ENCODE peak calls at places on chromosome 21, in five cellular contexts. One of them, this sample, is unnamed.

GRCh38 chr21:34266322-34266721 is 97.5 kb upstream of the KCNE2 start:
- DNase-seq in heart left ventricle: no peak
- DNase-seq in fibroblast of lung: no peak
- DNase-seq in astrocyte: no peak
- DNase-seq in cardiac muscle cell: no peak
- DNase-seq in this sample: no peak

GRCh38 chr21:34885636-34886553 is 163.2 kb downstream of the RUNX1 start:
- DNase-seq in fibroblast of lung: peak; percentile 46
- DNase-seq in heart left ventricle: no peak
- DNase-seq in cardiac muscle cell: peak; percentile 53
- DNase-seq in astrocyte: no peak
- DNase-seq in this sample: no peak

GRCh38 chr21:34688145-34688544 is 19.4 kb downstream of the CLIC6 start:
- DNase-seq in cardiac muscle cell: peak; percentile 51
- DNase-seq in heart left ventricle: no peak
- DNase-seq in astrocyte: no peak
- DNase-seq in fibroblast of lung: peak; percentile 35
- DNase-seq in this sample: no peak

GRCh38 chr21:31654340-31654739 is 5.2 kb upstream of the SOD1 start:
- DNase-seq in cardiac muscle cell: no peak
- DNase-seq in heart left ventricle: no peak
- DNase-seq in fibroblast of lung: no peak
- DNase-seq in astrocyte: no peak
- DNase-seq in this sample: no peak

GRCh38 chr21:35053356-35054096 is 4.4 kb upstream of the RUNX1 start:
- DNase-seq in cardiac muscle cell: no peak
- DNase-seq in fibroblast of lung: no peak
- DNase-seq in astrocyte: peak; percentile 20
- DNase-seq in heart left ventricle: no peak
- DNase-seq in this sample: peak; percentile 61

GRCh38 chr21:29248124-29248523 is 50.6 kb upstream of the BACH1 start:
- DNase-seq in heart left ventricle: no peak
- DNase-seq in fibroblast of lung: no peak
- DNase-seq in astrocyte: no peak
- DNase-seq in cardiac muscle cell: no peak
- DNase-seq in this sample: no peak

GRCh38 chr21:36134820-36135390 is at the start of gene CBR3:
- DNase-seq in astrocyte: peak; percentile 40
- DNase-seq in fibroblast of lung: peak; percentile 39
- DNase-seq in cardiac muscle cell: peak; percentile 77
- DNase-seq in heart left ventricle: peak; percentile 80
- DNase-seq in this sample: peak; percentile 66

GRCh38 chr21:19981938-19982337 is 1016.3 kb upstream of the NCAM2 start:
- DNase-seq in heart left ventricle: no peak
- DNase-seq in fibroblast of lung: no peak
- DNase-seq in astrocyte: no peak
- DNase-seq in cardiac muscle cell: no peak
- DNase-seq in this sample: no peak

GRCh38 chr21:15839601-15840000 is 109.8 kb downstream of the USP25 start:
- DNase-seq in fibroblast of lung: no peak
- DNase-seq in astrocyte: peak; percentile 23
- DNase-seq in heart left ventricle: no peak
- DNase-seq in cardiac muscle cell: peak; percentile 35
- DNase-seq in this sample: no peak

GRCh38 chr21:45302082-45303061 is 14.7 kb upstream of the POFUT2 start:
- DNase-seq in astrocyte: no peak
- DNase-seq in fibroblast of lung: peak; percentile 56
- DNase-seq in heart left ventricle: peak; percentile 86
- DNase-seq in cardiac muscle cell: peak; percentile 87
- DNase-seq in this sample: no peak

GRCh38 chr21:19246018-19246417 is 842.4 kb upstream of the TMPRSS15 start:
- DNase-seq in astrocyte: no peak
- DNase-seq in cardiac muscle cell: no peak
- DNase-seq in heart left ventricle: peak; percentile 17
- DNase-seq in fibroblast of lung: no peak
- DNase-seq in this sample: no peak

GRCh38 chr21:15415541-15416261 is 314.1 kb upstream of the USP25 start:
- DNase-seq in astrocyte: peak; percentile 74
- DNase-seq in fibroblast of lung: no peak
- DNase-seq in cardiac muscle cell: peak; percentile 70
- DNase-seq in heart left ventricle: no peak
- DNase-seq in this sample: no peak

GRCh38 chr21:14879458-14879857 is 185.3 kb downstream of the NRIP1 start:
- DNase-seq in cardiac muscle cell: no peak
- DNase-seq in heart left ventricle: no peak
- DNase-seq in fibroblast of lung: no peak
- DNase-seq in astrocyte: no peak
- DNase-seq in this sample: no peak

GRCh38 chr21:45108808-45109800 is 34.7 kb downstream of the ADARB1 start:
- DNase-seq in cardiac muscle cell: no peak
- DNase-seq in fibroblast of lung: no peak
- DNase-seq in astrocyte: no peak
- DNase-seq in heart left ventricle: no peak
- DNase-seq in this sample: no peak

GRCh38 chr21:14058566-14058965 is 152.2 kb downstream of the LIPI start:
- DNase-seq in cardiac muscle cell: no peak
- DNase-seq in fibroblast of lung: no peak
- DNase-seq in astrocyte: no peak
- DNase-seq in heart left ventricle: peak; percentile 61
- DNase-seq in this sample: no peak

GRCh38 chr21:26964379-26964778 is 2.5 kb downstream of the ADAMTS5 start:
- DNase-seq in astrocyte: no peak
- DNase-seq in fibroblast of lung: peak; percentile 44
- DNase-seq in heart left ventricle: peak; percentile 66
- DNase-seq in cardiac muscle cell: peak; percentile 42
- DNase-seq in this sample: no peak

GRCh38 chr21:28252923-28253322 is 739.8 kb downstream of the LTN1 start:
- DNase-seq in astrocyte: no peak
- DNase-seq in fibroblast of lung: no peak
- DNase-seq in heart left ventricle: no peak
- DNase-seq in cardiac muscle cell: no peak
- DNase-seq in this sample: no peak

GRCh38 chr21:35593000-35593502 is 467.3 kb downstream of the SETD4 start:
- DNase-seq in cardiac muscle cell: peak; percentile 62
- DNase-seq in astrocyte: peak; percentile 78
- DNase-seq in heart left ventricle: no peak
- DNase-seq in fibroblast of lung: peak; percentile 65
- DNase-seq in this sample: peak; percentile 51

GRCh38 chr21:14911351-14911750 is 153.4 kb downstream of the NRIP1 start:
- DNase-seq in cardiac muscle cell: no peak
- DNase-seq in heart left ventricle: peak; percentile 31
- DNase-seq in fibroblast of lung: no peak
- DNase-seq in astrocyte: no peak
- DNase-seq in this sample: no peak

GRCh38 chr21:26845066-26845749 is at the start of gene ADAMTS1:
- DNase-seq in cardiac muscle cell: peak; percentile 96
- DNase-seq in heart left ventricle: peak; percentile 96
- DNase-seq in fibroblast of lung: peak; percentile 96
- DNase-seq in astrocyte: peak; percentile 62
- DNase-seq in this sample: peak; percentile 93

GRCh38 chr21:34552324-34553198 is 40.6 kb upstream of the KCNE1 start:
- DNase-seq in fibroblast of lung: peak; percentile 62
- DNase-seq in heart left ventricle: no peak
- DNase-seq in astrocyte: no peak
- DNase-seq in cardiac muscle cell: peak; percentile 53
- DNase-seq in this sample: no peak

GRCh38 chr21:44738621-44739020 is 27.2 kb upstream of the TSPEAR start:
- DNase-seq in fibroblast of lung: no peak
- DNase-seq in cardiac muscle cell: no peak
- DNase-seq in heart left ventricle: no peak
- DNase-seq in astrocyte: no peak
- DNase-seq in this sample: no peak

GRCh38 chr21:46354046-46354445 is 30.1 kb downstream of the PCNT start:
- DNase-seq in astrocyte: no peak
- DNase-seq in cardiac muscle cell: no peak
- DNase-seq in heart left ventricle: no peak
- DNase-seq in fibroblast of lung: no peak
- DNase-seq in this sample: no peak
- H3K36me3 ChIP-seq in astrocyte: peaks cover 13% of the 10 kb centered on the region
- H3K36me3 ChIP-seq in cardiac muscle cell: peaks cover 34% of the 10 kb centered on the region
- H3K36me3 ChIP-seq in heart left ventricle: peaks cover 94% of the 10 kb centered on the region
- H3K36me3 ChIP-seq in fibroblast of lung: peaks cover 32% of the 10 kb centered on the region
- H3K36me3 ChIP-seq in this sample: peaks cover 100% of the 10 kb centered on the region

GRCh38 chr21:39467746-39468145 is 16.0 kb downstream of the SH3BGR start:
- DNase-seq in astrocyte: no peak
- DNase-seq in heart left ventricle: no peak
- DNase-seq in fibroblast of lung: no peak
- DNase-seq in cardiac muscle cell: no peak
- DNase-seq in this sample: no peak
- H3K27ac ChIP-seq in astrocyte: no peak overlapping the region
- H3K27ac ChIP-seq in heart left ventricle: no peak overlapping the region
- H3K27ac ChIP-seq in fibroblast of lung: no peak overlapping the region
- H3K27ac ChIP-seq in cardiac muscle cell: peak overlapping the region; percentile 17
- H3K27ac ChIP-seq in this sample: no peak overlapping the region

DNA sequence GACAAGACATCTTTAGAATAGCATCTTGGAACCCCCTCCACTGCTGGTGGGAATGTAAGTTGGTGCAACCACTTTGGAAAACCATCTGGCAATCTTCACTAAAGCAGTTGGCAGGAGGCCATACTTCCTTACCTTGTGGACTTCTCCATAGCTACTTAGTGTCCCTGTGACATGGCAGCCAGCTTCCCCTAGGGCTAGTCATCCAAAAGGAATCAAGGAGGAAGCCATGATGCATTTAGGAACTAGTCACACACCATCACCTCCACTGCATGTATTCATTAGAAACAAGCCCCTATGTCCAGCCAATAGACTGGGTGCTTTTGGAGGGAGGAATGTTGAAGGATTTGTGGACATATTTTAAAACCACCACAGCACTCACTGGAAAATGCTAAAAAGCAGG is 19.9 kb downstream of the MX2 start:
- DNase-seq in astrocyte: no peak
- DNase-seq in fibroblast of lung: no peak
- DNase-seq in heart left ventricle: no peak
- DNase-seq in cardiac muscle cell: no peak
- DNase-seq in this sample: no peak
- H3K36me3 ChIP-seq in astrocyte: no peaks in the 10 kb centered on the region
- H3K36me3 ChIP-seq in fibroblast of lung: no peaks in the 10 kb centered on the region
- H3K36me3 ChIP-seq in heart left ventricle: peaks cover 78% of the 10 kb centered on the region
- H3K36me3 ChIP-seq in cardiac muscle cell: no peaks in the 10 kb centered on the region
- H3K36me3 ChIP-seq in this sample: no peaks in the 10 kb centered on the region

GRCh38 chr21:43360441-43361126 is 66.3 kb downstream of the SIK1 start:
- DNase-seq in heart left ventricle: peak; percentile 60
- DNase-seq in cardiac muscle cell: no peak
- DNase-seq in astrocyte: no peak
- DNase-seq in fibroblast of lung: no peak
- DNase-seq in this sample: no peak
- H3K27ac ChIP-seq in heart left ventricle: peak overlapping the region; percentile 91
- H3K27ac ChIP-seq in cardiac muscle cell: no peak overlapping the region
- H3K27ac ChIP-seq in astrocyte: no peak overlapping the region
- H3K27ac ChIP-seq in fibroblast of lung: no peak overlapping the region
- H3K27ac ChIP-seq in this sample: no peak overlapping the region

GRCh38 chr21:37653201-37653600 is 263.1 kb downstream of the KCNJ6 start:
- DNase-seq in heart left ventricle: no peak
- DNase-seq in fibroblast of lung: no peak
- DNase-seq in cardiac muscle cell: no peak
- DNase-seq in astrocyte: no peak
- DNase-seq in this sample: no peak

GRCh38 chr21:37645848-37646247 is 270.4 kb downstream of the KCNJ6 start:
- DNase-seq in astrocyte: no peak
- DNase-seq in heart left ventricle: no peak
- DNase-seq in fibroblast of lung: no peak
- DNase-seq in cardiac muscle cell: no peak
- DNase-seq in this sample: no peak

GRCh38 chr21:37642493-37642892 is 273.8 kb downstream of the KCNJ6 start:
- DNase-seq in heart left ventricle: no peak
- DNase-seq in astrocyte: no peak
- DNase-seq in cardiac muscle cell: no peak
- DNase-seq in fibroblast of lung: no peak
- DNase-seq in this sample: no peak

GRCh38 chr21:37644666-37645065 is 271.6 kb downstream of the KCNJ6 start:
- DNase-seq in fibroblast of lung: no peak
- DNase-seq in heart left ventricle: no peak
- DNase-seq in cardiac muscle cell: peak; percentile 20
- DNase-seq in astrocyte: no peak
- DNase-seq in this sample: no peak

DNA sequence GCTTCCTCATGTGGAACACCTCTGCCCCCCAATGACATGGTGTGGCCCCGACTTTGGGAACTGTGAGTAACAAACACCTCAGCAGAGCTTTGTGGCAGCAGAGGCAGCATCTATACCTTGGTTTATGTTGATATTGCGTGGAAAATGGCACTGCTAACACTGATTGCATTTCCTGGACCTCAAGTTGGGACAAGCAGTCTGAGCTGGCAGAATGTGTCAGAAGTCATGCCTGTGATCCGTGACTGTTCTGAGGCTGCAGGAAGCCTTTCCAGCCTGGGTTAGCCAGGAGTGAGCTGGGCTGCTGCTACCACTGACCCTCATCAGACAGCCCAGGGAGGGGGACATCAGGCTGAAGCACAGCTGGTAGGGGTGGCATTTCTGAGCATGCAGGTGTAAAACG is 268.5 kb downstream of the KCNJ6 start:
- DNase-seq in astrocyte: no peak
- DNase-seq in heart left ventricle: no peak
- DNase-seq in cardiac muscle cell: no peak
- DNase-seq in fibroblast of lung: no peak
- DNase-seq in this sample: no peak
- H3K36me3 ChIP-seq in astrocyte: no peaks in the 10 kb centered on the region
- H3K36me3 ChIP-seq in heart left ventricle: no peaks in the 10 kb centered on the region
- H3K36me3 ChIP-seq in cardiac muscle cell: no peaks in the 10 kb centered on the region
- H3K36me3 ChIP-seq in fibroblast of lung: no peaks in the 10 kb centered on the region
- H3K36me3 ChIP-seq in this sample: no peaks in the 10 kb centered on the region

DNA sequence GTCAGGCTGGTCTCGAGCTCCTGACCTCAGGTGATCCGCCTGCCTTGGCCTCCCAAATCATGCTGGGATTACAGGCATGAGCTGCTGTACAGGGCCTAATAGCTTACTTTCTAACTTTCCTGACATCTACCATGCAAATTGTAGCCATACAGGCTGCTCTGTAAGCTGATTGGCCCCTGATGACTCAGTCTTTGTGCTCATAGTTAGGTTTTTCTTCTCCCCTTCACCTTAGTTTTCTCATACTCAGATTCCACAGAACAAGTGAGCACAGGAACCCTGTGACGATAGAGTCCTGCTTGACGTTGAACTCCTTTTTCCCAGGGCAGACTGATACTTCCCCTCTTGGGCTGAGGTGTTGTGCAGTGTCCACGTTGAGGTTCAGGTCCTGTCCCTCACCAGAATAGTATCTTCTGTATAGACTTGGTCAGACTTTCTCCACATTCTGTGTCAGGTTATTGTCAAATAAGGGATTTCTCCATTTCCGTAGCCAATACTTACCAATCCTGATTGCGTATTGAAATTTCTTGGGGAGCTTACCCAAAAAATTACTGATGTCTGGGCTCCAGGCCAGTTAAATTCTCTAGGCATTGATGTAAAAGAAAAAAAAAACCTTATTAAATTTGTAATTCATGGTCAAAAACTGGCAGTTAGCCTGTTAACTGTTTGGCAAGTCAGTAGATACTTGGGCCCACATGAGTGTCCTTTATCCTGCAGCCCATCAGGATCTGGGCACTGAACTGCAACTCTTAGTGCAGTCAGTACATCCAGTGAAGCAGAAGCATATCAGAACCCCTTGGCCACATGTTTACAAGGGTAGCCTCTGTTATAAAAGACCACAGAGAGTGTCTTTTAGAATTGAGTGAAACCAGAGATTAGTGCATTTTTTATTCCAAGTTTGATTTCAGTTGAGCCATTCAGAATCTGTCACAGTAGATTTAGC is 118.2 kb downstream of the DYRK1A start:
- DNase-seq in heart left ventricle: no peak
- DNase-seq in fibroblast of lung: peak; percentile 14
- DNase-seq in astrocyte: peak; percentile 3
- DNase-seq in cardiac muscle cell: no peak
- DNase-seq in this sample: no peak
- H3K27ac ChIP-seq in heart left ventricle: peak overlapping the region; percentile 37
- H3K27ac ChIP-seq in fibroblast of lung: no peak overlapping the region
- H3K27ac ChIP-seq in astrocyte: no peak overlapping the region
- H3K27ac ChIP-seq in cardiac muscle cell: peak overlapping the region; percentile 20
- H3K27ac ChIP-seq in this sample: no peak overlapping the region

GRCh38 chr21:40386981-40387380 is 460.0 kb downstream of the DSCAM start:
- DNase-seq in heart left ventricle: no peak
- DNase-seq in fibroblast of lung: no peak
- DNase-seq in astrocyte: no peak
- DNase-seq in cardiac muscle cell: no peak
- DNase-seq in this sample: no peak
- H3K36me3 ChIP-seq in heart left ventricle: no peaks in the 10 kb centered on the region
- H3K36me3 ChIP-seq in fibroblast of lung: no peaks in the 10 kb centered on the region
- H3K36me3 ChIP-seq in astrocyte: no peaks in the 10 kb centered on the region
- H3K36me3 ChIP-seq in cardiac muscle cell: no peaks in the 10 kb centered on the region
- H3K36me3 ChIP-seq in this sample: no peaks in the 10 kb centered on the region